ENCODE peak calls at places on chromosome 20, in eight cellular contexts. D is spleen; P is astrocyte of the spinal cord; Y is stimulated activated CD4-positive, alpha-beta T cell treated with anti-CD3 and anti-CD28 coated beads, Interleukin-2, amount 100 ng/mL, for 24 hours; E is fibroblast of mammary gland; V is KBM-7; I is effector memory CD8-positive, alpha-beta T cell; L is bronchial epithelial cell. S is an unnamed sample.

GRCh38 chr20:56501116-56501515 is 23.4 kb upstream of the FAM209A start:
- DNase-seq in L (no peak), V (no peak), P (no peak), E (no peak), Y (no peak), I (no peak), D (no peak), S (no peak)

GRCh38 chr20:43558412-43559146 is at the start of gene SGK2:
- DNase-seq in V (no peak), L (peak), I (no peak), E (peak), D (peak), P (peak), Y (no peak), S (peak)

GRCh38 chr20:57065646-57066045 is 200.8 kb downstream of the BMP7 start:
- DNase-seq in P (peak), V (no peak), L (no peak), E (no peak), I (no peak), D (no peak), Y (no peak), S (no peak)

GRCh38 chr20:50491926-50492634 is 18.1 kb upstream of the PTPN1 start:
- DNase-seq in P (peak), L (peak), E (peak), V (no peak), I (no peak), D (no peak), Y (no peak), S (no peak)

GRCh38 chr20:48286571-48287551 is 501.6 kb upstream of the SULF2 start:
- DNase-seq in I (no peak), L (no peak), D (no peak), P (no peak), Y (no peak), V (no peak), E (no peak), S (no peak)

GRCh38 chr20:8935878-8936277 is 133.0 kb upstream of the PLCB4 start:
- DNase-seq in I (no peak), Y (no peak), P (no peak), V (no peak), L (no peak), D (no peak), E (no peak), S (no peak)

GRCh38 chr20:14288341-14289330 is 48.8 kb downstream of the FLRT3 start:
- DNase-seq in V (no peak), D (no peak), E (peak), Y (no peak), I (no peak), L (peak), P (peak), S (peak)

GRCh38 chr20:46751856-46752255 is 42.4 kb downstream of the SLC2A10 start:
- DNase-seq in E (peak), Y (no peak), I (no peak), V (no peak), P (no peak), D (no peak), L (no peak), S (peak)

GRCh38 chr20:49824206-49824605 is 11.6 kb downstream of the SLC9A8 start:
- DNase-seq in L (peak), E (no peak), D (no peak), Y (no peak), P (no peak), I (no peak), V (no peak), S (peak)

GRCh38 chr20:48267825-48268615 is 482.7 kb upstream of the SULF2 start:
- DNase-seq in Y (no peak), E (no peak), L (no peak), D (no peak), P (no peak), I (no peak), V (no peak), S (no peak)

GRCh38 chr20:13644010-13644409 is 5.3 kb upstream of the TASP1 start:
- DNase-seq in Y (no peak), L (peak), I (no peak), V (no peak), P (peak), D (no peak), E (peak), S (no peak)

GRCh38 chr20:7889736-7890135 is 50.5 kb downstream of the HAO1 start:
- DNase-seq in V (no peak), L (no peak), I (no peak), Y (no peak), E (no peak), D (no peak), P (no peak), S (no peak)

GRCh38 chr20:23205656-23206055 is 119.5 kb upstream of the CD93 start:
- DNase-seq in D (no peak), P (peak), V (no peak), Y (no peak), E (peak), I (no peak), L (peak), S (peak)

GRCh38 chr20:61879303-61879620 is 186.4 kb downstream of the TAF4 start:
- DNase-seq in D (no peak), Y (no peak), V (no peak), I (no peak), L (no peak), P (no peak), E (no peak), S (no peak)

GRCh38 chr20:36093804-36094145 is 60.8 kb upstream of the EPB41L1 start:
- DNase-seq in Y (no peak), D (no peak), V (no peak), E (no peak), L (no peak), I (no peak), P (no peak), S (peak)

GRCh38 chr20:1431158-1431557 is 35.5 kb downstream of the NSFL1C start:
- DNase-seq in V (no peak), L (no peak), Y (no peak), D (no peak), I (no peak), P (no peak), E (no peak), S (no peak)

GRCh38 chr20:41171736-41172295 is 34.5 kb downstream of the PLCG1 start:
- DNase-seq in P (no peak), L (no peak), I (no peak), Y (peak), E (no peak), D (no peak), V (no peak), S (no peak)

GRCh38 chr20:17840423-17840822 is 128.2 kb downstream of the SNX5 start:
- DNase-seq in E (no peak), I (no peak), V (no peak), P (no peak), D (no peak), L (no peak), Y (no peak), S (no peak)

GRCh38 chr20:189611-190010 is at the start of gene DEFB128:
- DNase-seq in P (no peak), I (no peak), V (no peak), E (no peak), D (no peak), L (no peak), Y (no peak), S (no peak)

GRCh38 chr20:47998736-47999135 is 213.5 kb upstream of the SULF2 start:
- DNase-seq in Y (no peak), V (peak), I (no peak), P (no peak), D (no peak), E (no peak), L (no peak), S (no peak)

GRCh38 chr20:2585811-2586210 is 49.4 kb downstream of the TMC2 start:
- DNase-seq in V (no peak), Y (no peak), L (peak), D (no peak), P (peak), E (peak), I (no peak), S (peak)

GRCh38 chr20:50580016-50580747 is 70.0 kb downstream of the PTPN1 start:
- DNase-seq in L (peak), D (peak), V (peak), P (peak), E (peak), I (peak), Y (peak), S (peak)

GRCh38 chr20:37886851-37887297 is 16.1 kb upstream of the VSTM2L start:
- DNase-seq in V (no peak), D (peak), I (no peak), Y (no peak), P (no peak), L (no peak), E (no peak), S (no peak)

GRCh38 chr20:33740189-33740588 is 8.4 kb downstream of the ZNF341 start:
- DNase-seq in E (no peak), L (no peak), V (no peak), D (no peak), Y (no peak), I (no peak), P (no peak), S (no peak)

GRCh38 chr20:35506872-35507638 is 22.4 kb downstream of the C20orf173 start:
- DNase-seq in Y (no peak), L (peak), D (no peak), V (no peak), P (peak), I (no peak), E (peak), S (peak)

GRCh38 chr20:2829376-2829775 is 11.1 kb downstream of the PCED1A start:
- DNase-seq in V (no peak), D (no peak), L (no peak), E (no peak), Y (no peak), I (no peak), P (no peak), S (no peak)

GRCh38 chr20:40463171-40463570 is 225.9 kb downstream of the MAFB start:
- DNase-seq in Y (no peak), I (no peak), L (no peak), P (no peak), V (no peak), D (no peak), E (no peak), S (no peak)

GRCh38 chr20:32509639-32510066 is 75.5 kb downstream of the NOL4L start:
- DNase-seq in Y (peak), P (no peak), L (no peak), I (peak), V (peak), D (no peak), E (peak), S (peak)

GRCh38 chr20:4512891-4513550 is 208.7 kb upstream of the PRND start:
- DNase-seq in I (no peak), Y (no peak), E (peak), V (no peak), D (no peak), P (peak), L (peak), S (peak)

GRCh38 chr20:25058797-25059486 is 1.0 kb upstream of the ACSS1 start:
- DNase-seq in V (peak), E (no peak), P (peak), I (no peak), D (peak), L (no peak), Y (no peak), S (peak)

GRCh38 chr20:31605902-31606677 is 1.0 kb downstream of the ID1 start:
- DNase-seq in E (no peak), V (peak), D (peak), P (no peak), I (peak), Y (no peak), L (no peak), S (peak)

GRCh38 chr20:52959125-52959524 is 13.0 kb upstream of the TSHZ2 start:
- DNase-seq in P (peak), E (no peak), Y (no peak), I (no peak), V (peak), D (no peak), L (peak), S (no peak)

GRCh38 chr20:41005361-41005729 is 23.3 kb upstream of the TOP1 start:
- DNase-seq in E (peak), Y (no peak), I (no peak), D (no peak), L (peak), V (peak), P (peak), S (peak)

GRCh38 chr20:53901064-53901463 is 169.3 kb downstream of the BCAS1 start:
- DNase-seq in E (peak), L (peak), D (no peak), I (no peak), P (peak), V (no peak), Y (no peak), S (no peak)

GRCh38 chr20:41643504-41643938 is 25.3 kb upstream of the CHD6 start:
- DNase-seq in P (peak), D (no peak), I (no peak), L (peak), E (peak), Y (no peak), V (peak), S (peak)

S was measured in PC-3.